ENCODE peak calls at places on chromosomes 6 and 20, in seven cellular contexts. W is HepG2, U is HCT116, Y is GM12878, X is SK-N-SH, P is K562, J is H1. A is an unnamed sample.

GRCh38 chr6:46393161-46393939 is 97.9 kb downstream of the RCAN2 start:
- DNase-seq in W (no peak), U (no peak), Y (no peak), X (no peak), P (no peak), J (no peak), A (no peak)

GRCh38 chr20:535958-536357 is 7.6 kb downstream of the CSNK2A1 start:
- DNase-seq in W (no peak), U (no peak), Y (no peak), X (no peak), P (no peak), J (no peak), A (peak; percentile 27)

GRCh38 chr6:134420638-134421181 is 102.8 kb upstream of the SGK1 start:
- DNase-seq in W (no peak), U (no peak), Y (no peak), X (no peak), P (no peak), J (no peak), A (no peak)

GRCh38 chr6:158869010-158869603 is 49.9 kb upstream of the EZR start:
- DNase-seq in W (no peak), U (peak; percentile 89), Y (peak; percentile 53), X (no peak), P (peak; percentile 60), J (no peak), A (no peak)

GRCh38 chr20:15637971-15638754 is 935.1 kb downstream of the KIF16B start:
- DNase-seq in W (no peak), U (no peak), Y (no peak), X (no peak), P (no peak), J (peak; percentile 25), A (peak; percentile 30)

GRCh38 chr6:107709341-107709740 is 114.8 kb downstream of the SCML4 start:
- DNase-seq in W (no peak), U (no peak), Y (no peak), X (no peak), P (no peak), J (no peak), A (no peak)

GRCh38 chr20:45347297-45347935 is 808 bp downstream of the SDC4 start:
- DNase-seq in W (no peak), U (no peak), Y (no peak), X (peak; percentile 24), P (no peak), J (no peak), A (no peak)

GRCh38 chr6:54419885-54420284 is 111.6 kb downstream of the TINAG start:
- DNase-seq in W (no peak), U (no peak), Y (no peak), X (no peak), P (no peak), J (no peak), A (no peak)

GRCh38 chr6:119145111-119145510 is 66.6 kb upstream of the FAM184A start:
- DNase-seq in W (no peak), U (no peak), Y (no peak), X (no peak), P (no peak), J (no peak), A (no peak)

GRCh38 chr6:143397229-143398222 is 53.0 kb downstream of the ADAT2 start:
- DNase-seq in W (peak; percentile 99), U (peak; percentile 42), Y (no peak), X (no peak), P (no peak), J (peak; percentile 44), A (no peak)

GRCh38 chr6:42315991-42316378 is 98.3 kb upstream of the MRPS10 start:
- DNase-seq in W (peak; percentile 48), U (peak; percentile 90), Y (no peak), X (no peak), P (no peak), J (peak; percentile 34), A (no peak)

GRCh38 chr6:158061361-158061708 is 79.7 kb downstream of the SYNJ2 start:
- DNase-seq in W (no peak), U (no peak), Y (no peak), X (no peak), P (no peak), J (no peak), A (no peak)

GRCh38 chr20:36228809-36229208 is 7.5 kb upstream of the AAR2 start:
- DNase-seq in W (no peak), U (no peak), Y (no peak), X (no peak), P (no peak), J (no peak), A (no peak)

GRCh38 chr6:143877584-143878271 is 13.5 kb downstream of the ZC2HC1B start:
- DNase-seq in W (no peak), U (no peak), Y (no peak), X (no peak), P (no peak), J (no peak), A (no peak)

GRCh38 chr6:90088009-90088408 is 193.7 kb downstream of the GJA10 start:
- DNase-seq in W (no peak), U (no peak), Y (no peak), X (no peak), P (no peak), J (no peak), A (no peak)

GRCh38 chr6:1336246-1336843 is 24.4 kb downstream of the FOXQ1 start:
- DNase-seq in W (peak; percentile 90), U (peak; percentile 70), Y (no peak), X (no peak), P (no peak), J (no peak), A (peak; percentile 92)

GRCh38 chr6:45990162-45990561 is 25.5 kb downstream of the CLIC5 start:
- DNase-seq in W (no peak), U (no peak), Y (no peak), X (no peak), P (no peak), J (no peak), A (no peak)

GRCh38 chr20:23143098-23143497 is 57.0 kb upstream of the CD93 start:
- DNase-seq in W (peak; percentile 71), U (peak; percentile 47), Y (no peak), X (no peak), P (peak; percentile 39), J (no peak), A (no peak)

GRCh38 chr6:73665686-73666319 is 12.0 kb upstream of the SLC17A5 start:
- DNase-seq in W (no peak), U (no peak), Y (no peak), X (no peak), P (no peak), J (no peak), A (no peak)

GRCh38 chr6:13355969-13356368 is 27.6 kb upstream of the TBC1D7 start:
- DNase-seq in W (no peak), U (no peak), Y (peak; percentile 92), X (no peak), P (no peak), J (no peak), A (no peak)

GRCh38 chr6:10540073-10540746 is 19.1 kb downstream of the GCNT2 start:
- DNase-seq in W (no peak), U (no peak), Y (no peak), X (no peak), P (no peak), J (no peak), A (no peak)

GRCh38 chr20:44420497-44420896 is 55.2 kb upstream of the TTPAL start:
- DNase-seq in W (no peak), U (no peak), Y (no peak), X (no peak), P (no peak), J (no peak), A (no peak)

GRCh38 chr20:25496968-25497401 is 88.3 kb downstream of the NINL start:
- DNase-seq in W (no peak), U (no peak), Y (no peak), X (no peak), P (no peak), J (no peak), A (peak; percentile 26)

GRCh38 chr20:63823691-63824311 is 7.3 kb downstream of the ZBTB46 start:
- DNase-seq in W (peak; percentile 61), U (no peak), Y (no peak), X (no peak), P (no peak), J (no peak), A (no peak)

GRCh38 chr6:156720739-156721714 is 56.2 kb upstream of the ARID1B start:
- DNase-seq in W (peak; percentile 24), U (no peak), Y (peak; percentile 76), X (no peak), P (no peak), J (peak; percentile 63), A (no peak)

GRCh38 chr20:14589383-14589782 is 252.0 kb upstream of the FLRT3 start:
- DNase-seq in W (no peak), U (no peak), Y (no peak), X (no peak), P (no peak), J (no peak), A (no peak)

GRCh38 chr20:48523191-48523757 is 304.5 kb downstream of the PREX1 start:
- DNase-seq in W (peak; percentile 82), U (peak; percentile 10), Y (no peak), X (peak; percentile 25), P (no peak), J (no peak), A (peak; percentile 84)

DNA sequence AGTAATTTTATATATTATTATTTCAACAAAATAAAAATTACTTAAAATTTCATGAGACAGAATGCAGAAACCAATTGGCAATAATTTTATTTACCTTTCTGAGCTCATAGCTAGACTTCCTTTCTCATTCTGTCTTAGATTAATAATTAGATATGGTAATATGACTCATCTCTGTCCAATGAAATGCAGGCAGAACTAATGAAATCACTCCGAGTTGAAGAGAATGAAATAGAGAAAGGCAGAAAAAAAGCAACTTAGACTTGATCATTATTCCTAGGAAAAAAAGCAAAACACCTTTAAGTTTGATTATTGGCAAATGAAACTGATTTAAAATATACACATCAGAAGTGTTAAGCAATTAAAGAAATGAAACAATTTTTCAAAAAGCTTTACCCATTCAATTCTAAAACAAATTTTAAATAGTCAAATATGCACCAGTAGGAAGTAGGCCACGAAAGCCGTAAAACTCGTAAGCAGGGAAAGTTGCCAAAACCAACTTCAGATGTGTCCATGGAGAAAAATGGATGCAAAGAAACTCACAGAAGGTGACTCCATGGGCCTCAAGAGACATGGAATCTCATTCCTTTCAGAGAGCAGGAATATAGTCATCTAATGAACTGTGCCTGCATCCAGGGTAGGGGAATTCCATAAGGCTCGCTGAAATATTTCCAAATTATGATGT is 293.8 kb upstream of the RGS17 start:
- DNase-seq in W (no peak), U (no peak), Y (no peak), X (no peak), P (no peak), J (no peak), A (peak; percentile 7)
- TF ChIP-seq JUND in W (no peak), U (no peak), Y (no peak), X (no peak), P (no peak), J (no peak), A (no peak)

GRCh38 chr6:137775192-137775591 is 91.9 kb upstream of the TNFAIP3 start:
- DNase-seq in W (no peak), U (no peak), Y (no peak), X (no peak), P (no peak), J (no peak), A (no peak)
- TF ChIP-seq JUND in W (no peak), U (no peak), Y (no peak), X (no peak), P (no peak), J (no peak), A (no peak)

GRCh38 chr20:38441916-38442315 is 6.8 kb upstream of the SNHG17 start:
- DNase-seq in W (no peak), U (no peak), Y (no peak), X (no peak), P (no peak), J (no peak), A (no peak)
- TF ChIP-seq JUND in W (no peak), U (no peak), Y (no peak), X (no peak), P (no peak), J (no peak), A (no peak)

GRCh38 chr6:25488156-25488555 is 163.9 kb upstream of the SCGN start:
- DNase-seq in W (no peak), U (no peak), Y (no peak), X (no peak), P (no peak), J (no peak), A (no peak)
- TF ChIP-seq JUND in W (no peak), U (no peak), Y (no peak), X (no peak), P (no peak), J (no peak), A (no peak)

A was measured in T47D.